ENCODE peak calls at places on chromosomes 16 and 17, in ten cellular contexts. D is tibial nerve, M is nucleus accumbens, T is right cardiac atrium, A is endothelial cell, R is mesothelial cell of epicardium, K is GM12878, U is Caco-2, P is T-helper 17 cell, V is amygdala. Q is an unnamed sample.

GRCh38 chr16:2782583-2783351 is 4.6 kb downstream of the PRSS33 start:
- DNase-seq in D (no peak), P (no peak), K (no peak), A (no peak), V (no peak), M (no peak), T (no peak), R (no peak), U (no peak), Q (no peak)

GRCh38 chr17:79043931-79044320 is 20.0 kb downstream of the C1QTNF1 start:
- DNase-seq in M (no peak), R (no peak), U (no peak), K (no peak), D (no peak), P (no peak), T (no peak), A (no peak), V (no peak), Q (no peak)

GRCh38 chr17:56679148-56679766 is 85.8 kb downstream of the NOG start:
- DNase-seq in M (no peak), U (peak), T (no peak), P (no peak), R (no peak), K (no peak), V (no peak), D (no peak), A (peak), Q (no peak)

GRCh38 chr16:64983983-64984382 is 137.9 kb downstream of the CDH11 start:
- DNase-seq in T (peak), M (peak), P (no peak), A (peak), R (peak), K (no peak), D (no peak), U (peak), V (peak), Q (peak)

GRCh38 chr16:3580271-3580670 is 3.1 kb upstream of the NLRC3 start:
- DNase-seq in R (no peak), T (no peak), D (no peak), U (no peak), V (no peak), K (no peak), M (no peak), P (no peak), A (no peak), Q (no peak)

GRCh38 chr17:1104222-1104621 is 75.6 kb downstream of the ABR start:
- DNase-seq in V (no peak), T (peak), A (no peak), M (no peak), R (no peak), K (no peak), P (no peak), U (no peak), D (no peak), Q (no peak)

GRCh38 chr16:4426021-4426684 is 485 bp downstream of the DNAJA3 start:
- DNase-seq in M (no peak), D (no peak), V (no peak), K (no peak), A (no peak), P (no peak), R (no peak), T (peak), U (peak), Q (no peak)

GRCh38 chr16:89498839-89499238 is 8.5 kb upstream of the ANKRD11 start:
- DNase-seq in D (no peak), V (no peak), R (no peak), P (no peak), M (no peak), T (no peak), A (no peak), K (no peak), U (no peak), Q (no peak)

GRCh38 chr16:80993293-80993691 is 13.4 kb downstream of the CMC2 start:
- DNase-seq in R (no peak), D (no peak), V (no peak), M (no peak), P (no peak), U (peak), T (no peak), K (no peak), A (no peak), Q (peak)

GRCh38 chr17:2400474-2400866 is 390 bp downstream of the MNT start:
- DNase-seq in U (peak), A (peak), M (no peak), R (no peak), V (no peak), T (no peak), K (no peak), D (no peak), P (peak), Q (no peak)

GRCh38 chr16:67055712-67056487 is 27.0 kb downstream of the CBFB start:
- DNase-seq in D (no peak), R (no peak), K (no peak), P (no peak), V (no peak), T (no peak), U (no peak), M (no peak), A (no peak), Q (peak)

Q was measured in kidney epithelial cell.